ENCODE peak calls at places on chromosome 20, in ten cellular contexts. One of them, this sample, is unnamed.

GRCh38 chr20:13744403-13744802 is 40.3 kb downstream of the ESF1 start:
- DNase-seq in ascending aorta: no peak
- DNase-seq in ecto neural progenitor cell: no peak
- DNase-seq in lower lobe of right lung: no peak
- DNase-seq in AG04450: no peak
- DNase-seq in cardiac muscle cell: no peak
- DNase-seq in stomach: no peak
- DNase-seq in mucosa of gallbladder: no peak
- DNase-seq in AG20443: no peak
- DNase-seq in HFFc6: peak; percentile 3
- DNase-seq in this sample: no peak

GRCh38 chr20:19767070-19767469 is 9.0 kb downstream of the RIN2 start:
- DNase-seq in ecto neural progenitor cell: no peak
- DNase-seq in mucosa of gallbladder: no peak
- DNase-seq in AG04450: no peak
- DNase-seq in stomach: no peak
- DNase-seq in AG20443: no peak
- DNase-seq in HFFc6: no peak
- DNase-seq in lower lobe of right lung: no peak
- DNase-seq in cardiac muscle cell: no peak
- DNase-seq in ascending aorta: no peak
- DNase-seq in this sample: no peak

GRCh38 chr20:11740975-11741374 is 176.7 kb upstream of the BTBD3 start:
- DNase-seq in stomach: no peak
- DNase-seq in mucosa of gallbladder: no peak
- DNase-seq in HFFc6: no peak
- DNase-seq in AG04450: no peak
- DNase-seq in ecto neural progenitor cell: no peak
- DNase-seq in cardiac muscle cell: no peak
- DNase-seq in AG20443: no peak
- DNase-seq in lower lobe of right lung: no peak
- DNase-seq in ascending aorta: no peak
- DNase-seq in this sample: no peak

GRCh38 chr20:23441850-23442313 is 2.4 kb downstream of the CSTL1 start:
- DNase-seq in ecto neural progenitor cell: peak; percentile 88
- DNase-seq in ascending aorta: no peak
- DNase-seq in HFFc6: peak; percentile 74
- DNase-seq in AG04450: peak; percentile 45
- DNase-seq in mucosa of gallbladder: peak; percentile 65
- DNase-seq in cardiac muscle cell: peak; percentile 83
- DNase-seq in stomach: peak; percentile 68
- DNase-seq in AG20443: peak; percentile 88
- DNase-seq in lower lobe of right lung: no peak
- DNase-seq in this sample: peak; percentile 51

GRCh38 chr20:51385941-51386530 is 156.5 kb downstream of the NFATC2 start:
- DNase-seq in lower lobe of right lung: no peak
- DNase-seq in stomach: no peak
- DNase-seq in AG04450: no peak
- DNase-seq in cardiac muscle cell: peak; percentile 57
- DNase-seq in HFFc6: peak; percentile 25
- DNase-seq in mucosa of gallbladder: no peak
- DNase-seq in ascending aorta: no peak
- DNase-seq in AG20443: peak; percentile 71
- DNase-seq in ecto neural progenitor cell: peak; percentile 61
- DNase-seq in this sample: peak; percentile 46

GRCh38 chr20:49591217-49591865 is 23.4 kb upstream of the PTGIS start:
- DNase-seq in HFFc6: no peak
- DNase-seq in ascending aorta: no peak
- DNase-seq in ecto neural progenitor cell: no peak
- DNase-seq in mucosa of gallbladder: peak; percentile 58
- DNase-seq in AG20443: no peak
- DNase-seq in stomach: no peak
- DNase-seq in lower lobe of right lung: no peak
- DNase-seq in AG04450: no peak
- DNase-seq in cardiac muscle cell: peak; percentile 27
- DNase-seq in this sample: no peak

GRCh38 chr20:51508780-51509179 is 33.7 kb downstream of the NFATC2 start:
- DNase-seq in stomach: no peak
- DNase-seq in ascending aorta: no peak
- DNase-seq in AG04450: no peak
- DNase-seq in cardiac muscle cell: peak; percentile 71
- DNase-seq in HFFc6: no peak
- DNase-seq in AG20443: no peak
- DNase-seq in lower lobe of right lung: no peak
- DNase-seq in ecto neural progenitor cell: no peak
- DNase-seq in mucosa of gallbladder: no peak
- DNase-seq in this sample: no peak

GRCh38 chr20:54573838-54574237 is 98.4 kb downstream of the DOK5 start:
- DNase-seq in ecto neural progenitor cell: no peak
- DNase-seq in HFFc6: no peak
- DNase-seq in AG04450: no peak
- DNase-seq in AG20443: no peak
- DNase-seq in stomach: no peak
- DNase-seq in lower lobe of right lung: no peak
- DNase-seq in cardiac muscle cell: no peak
- DNase-seq in ascending aorta: no peak
- DNase-seq in mucosa of gallbladder: no peak
- DNase-seq in this sample: no peak

GRCh38 chr20:972256-972655 is 29.9 kb downstream of the RSPO4 start:
- DNase-seq in ecto neural progenitor cell: no peak
- DNase-seq in mucosa of gallbladder: no peak
- DNase-seq in cardiac muscle cell: no peak
- DNase-seq in AG20443: no peak
- DNase-seq in ascending aorta: no peak
- DNase-seq in stomach: no peak
- DNase-seq in HFFc6: no peak
- DNase-seq in AG04450: no peak
- DNase-seq in lower lobe of right lung: no peak
- DNase-seq in this sample: no peak

GRCh38 chr20:59144831-59145196 is 18.8 kb upstream of the ZNF831 start:
- DNase-seq in ecto neural progenitor cell: no peak
- DNase-seq in mucosa of gallbladder: no peak
- DNase-seq in HFFc6: no peak
- DNase-seq in AG04450: no peak
- DNase-seq in stomach: no peak
- DNase-seq in AG20443: no peak
- DNase-seq in ascending aorta: no peak
- DNase-seq in cardiac muscle cell: no peak
- DNase-seq in lower lobe of right lung: no peak
- DNase-seq in this sample: no peak

GRCh38 chr20:13554706-13555105 is 84.0 kb downstream of the TASP1 start:
- DNase-seq in cardiac muscle cell: no peak
- DNase-seq in stomach: no peak
- DNase-seq in mucosa of gallbladder: no peak
- DNase-seq in ecto neural progenitor cell: no peak
- DNase-seq in AG20443: no peak
- DNase-seq in HFFc6: peak; percentile 17
- DNase-seq in ascending aorta: no peak
- DNase-seq in lower lobe of right lung: no peak
- DNase-seq in AG04450: no peak
- DNase-seq in this sample: no peak

GRCh38 chr20:49288784-49289696 is 11.2 kb upstream of the ZNFX1 start:
- DNase-seq in cardiac muscle cell: no peak
- DNase-seq in AG20443: no peak
- DNase-seq in stomach: no peak
- DNase-seq in mucosa of gallbladder: peak; percentile 60
- DNase-seq in ascending aorta: no peak
- DNase-seq in ecto neural progenitor cell: no peak
- DNase-seq in HFFc6: no peak
- DNase-seq in lower lobe of right lung: no peak
- DNase-seq in AG04450: no peak
- DNase-seq in this sample: no peak